ENCODE peak calls at places on chromosomes 11 and 22, in five cellular contexts. V is GM12865, W is Calu3, U is bronchial epithelial cell, Q is endothelial cell. R is an unnamed sample.
A peak's percentile ranks its signal among the peaks of the same experiment; 100 is the strongest.

GRCh38 chr22:34943830-34944229 is 122.1 kb upstream of the ISX start:
- DNase-seq in Q (no peak), U (no peak), W (no peak), V (peak; percentile 20), R (no peak)

GRCh38 chr11:68564261-68564660 is 103.7 kb downstream of the PPP6R3 start:
- DNase-seq in Q (no peak), W (no peak), U (no peak), V (no peak), R (no peak)

GRCh38 chr11:112285918-112286317 is 25.3 kb upstream of the PLET1 start:
- DNase-seq in W (no peak), V (no peak), U (no peak), Q (no peak), R (no peak)

GRCh38 chr11:74822187-74822586 is 73.5 kb downstream of the RNF169 start:
- DNase-seq in U (no peak), W (no peak), V (no peak), Q (no peak), R (no peak)

GRCh38 chr11:101759771-101760450 is 154.9 kb upstream of the CEP126 start:
- DNase-seq in V (no peak), Q (no peak), W (no peak), U (peak; percentile 46), R (no peak)

GRCh38 chr11:47961383-47961782 is 19.0 kb upstream of the PTPRJ start:
- DNase-seq in U (no peak), Q (no peak), W (no peak), V (no peak), R (no peak)

GRCh38 chr11:83816572-83817187 is 530.5 kb upstream of the CCDC90B start:
- DNase-seq in V (peak; percentile 19), U (peak; percentile 28), W (no peak), Q (no peak), R (peak; percentile 14)

GRCh38 chr11:115301029-115301428 is 203.2 kb downstream of the CADM1 start:
- DNase-seq in Q (no peak), U (peak; percentile 30), V (no peak), W (no peak), R (no peak)

GRCh38 chr22:42322562-42322926 is 52.1 kb upstream of the TCF20 start:
- DNase-seq in U (peak; percentile 67), V (no peak), W (no peak), Q (no peak), R (no peak)

DNA sequence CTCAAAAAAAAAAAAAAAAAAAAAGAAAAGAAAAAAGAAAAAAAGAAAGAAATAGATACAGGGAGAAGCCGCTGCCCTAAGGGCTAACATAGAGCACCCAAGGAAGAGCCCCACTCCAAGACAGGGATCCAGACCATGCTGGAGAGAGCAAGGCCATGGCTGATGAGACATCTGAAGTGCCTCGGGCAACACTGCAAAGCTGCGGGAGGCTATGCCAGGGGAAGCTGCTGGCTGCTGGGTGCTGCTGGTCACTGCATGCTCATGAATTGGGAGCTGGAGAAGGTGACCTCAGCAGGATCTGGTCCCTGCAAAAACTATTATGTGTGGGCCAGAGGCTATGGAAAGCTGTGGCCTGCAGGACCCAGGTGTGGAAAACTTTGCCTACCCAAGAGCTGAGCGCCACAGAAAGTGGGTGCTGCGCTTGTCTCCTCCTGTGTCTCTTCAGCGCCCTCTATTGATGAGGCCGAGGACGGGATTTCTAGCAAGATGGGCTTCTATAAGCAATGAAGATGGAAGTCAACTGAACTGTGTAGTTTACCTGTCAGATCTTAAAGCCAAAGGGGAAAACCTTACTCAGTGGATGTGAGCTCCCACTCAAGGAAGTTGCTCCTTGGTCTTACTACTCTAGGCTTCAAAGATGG is 17.3 kb upstream of the SLC29A2 start:
- DNase-seq in V (peak; percentile 82), Q (peak; percentile 72), W (peak; percentile 80), U (peak; percentile 80), R (peak; percentile 68)
- TF ChIP-seq CTCF in V (peak; percentile 83), Q (peak; percentile 48), W (peak; percentile 66), U (peak; percentile 89), R (peak; percentile 77)

DNA sequence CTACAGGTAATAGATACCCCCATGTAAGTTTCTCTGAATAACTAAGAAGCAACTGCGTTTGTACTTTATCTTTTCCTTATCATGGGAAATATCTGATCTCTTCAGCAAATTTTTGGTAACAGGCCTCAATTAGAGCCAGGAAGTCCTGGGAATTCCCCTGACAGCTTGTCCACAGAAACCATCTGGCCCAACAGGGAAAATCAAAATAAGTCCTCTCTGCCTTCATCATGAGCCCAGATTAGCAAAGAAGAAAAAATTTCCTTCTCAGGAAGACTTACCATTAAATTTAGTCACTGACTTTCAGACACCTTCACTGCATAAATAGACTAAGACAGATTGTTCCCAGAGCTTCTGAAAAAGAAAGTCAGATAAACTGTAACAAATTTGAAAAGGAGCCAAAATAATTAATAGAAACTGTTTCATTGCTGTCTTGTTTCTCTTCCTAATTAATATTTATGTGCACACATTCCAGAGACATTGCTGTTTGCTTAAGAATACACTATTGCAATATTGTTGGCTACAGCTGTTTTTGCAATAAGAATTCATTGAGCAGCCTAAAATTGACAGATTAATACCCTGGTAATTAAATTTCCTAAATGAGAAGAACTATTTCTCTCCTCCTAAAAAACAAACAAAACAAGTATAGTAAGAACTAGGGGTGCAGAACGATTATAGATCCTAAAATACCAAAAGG is 278.1 kb upstream of the FAT3 start:
- DNase-seq in W (no peak), Q (no peak), U (no peak), V (no peak), R (no peak)
- TF ChIP-seq CTCF in W (no peak), Q (no peak), U (no peak), V (no peak), R (no peak)

GRCh38 chr11:65482306-65482850 is 16.5 kb upstream of the MALAT1 start:
- DNase-seq in V (no peak), U (no peak), W (no peak), Q (no peak), R (no peak)

GRCh38 chr11:65476632-65477270 is 22.1 kb upstream of the MALAT1 start:
- DNase-seq in U (no peak), V (no peak), W (no peak), Q (no peak), R (peak; percentile 33)

GRCh38 chr11:65478411-65479183 is 20.2 kb upstream of the MALAT1 start:
- DNase-seq in U (no peak), W (no peak), Q (no peak), V (no peak), R (no peak)

GRCh38 chr11:65477271-65478029 is 21.4 kb upstream of the MALAT1 start:
- DNase-seq in V (peak; percentile 96), W (peak; percentile 98), U (peak; percentile 85), Q (peak; percentile 89), R (peak; percentile 93)

DNA sequence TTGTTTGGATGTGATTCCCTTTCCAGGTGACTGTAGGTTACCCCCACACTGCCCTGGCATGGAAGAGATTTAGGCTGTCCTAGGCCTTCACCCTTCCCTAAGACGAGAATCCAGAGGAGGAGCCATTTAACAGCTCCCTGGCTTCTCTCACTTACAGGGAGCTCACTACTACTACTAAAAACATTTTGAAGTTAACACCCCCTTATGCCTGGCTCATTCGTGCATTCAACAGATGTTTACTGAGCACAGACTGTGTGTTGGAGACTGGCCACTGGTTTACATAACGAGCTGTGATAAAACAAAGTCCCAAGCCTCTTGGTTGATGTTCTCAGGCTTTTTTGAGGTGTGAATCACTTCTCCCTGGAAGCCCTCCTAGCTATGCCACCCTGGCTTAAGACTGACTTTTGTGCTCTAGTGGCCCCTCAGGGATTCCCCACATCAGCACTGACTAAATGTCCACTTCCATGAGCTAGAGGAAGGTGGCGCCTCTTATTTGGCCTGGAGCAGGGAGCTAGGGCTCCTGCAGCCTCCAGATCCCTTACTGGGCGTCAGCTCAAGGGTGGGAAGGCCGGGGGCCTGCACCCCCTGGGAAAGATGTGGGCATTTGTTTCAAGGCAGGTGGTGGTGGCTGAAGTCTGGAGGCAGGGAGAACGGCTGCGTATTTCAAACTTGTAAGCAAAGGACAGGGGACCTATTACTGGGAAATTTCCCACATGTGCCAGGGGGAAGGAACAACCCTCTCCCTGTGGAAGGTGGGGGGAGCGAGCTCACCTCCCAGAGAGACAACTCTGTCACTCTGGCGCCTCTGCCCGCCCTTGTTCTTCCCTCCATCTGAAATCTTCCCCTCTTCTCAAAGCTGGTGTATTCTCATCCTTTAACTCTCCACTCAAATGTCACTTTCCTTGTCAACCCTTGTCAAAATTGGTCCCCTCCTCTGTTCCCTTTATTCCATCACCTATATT is 19.4 kb upstream of the MALAT1 start:
- DNase-seq in U (no peak), W (no peak), Q (no peak), V (no peak), R (peak; percentile 22)
- TF ChIP-seq CTCF in U (peak; percentile 48), W (no peak), Q (no peak), V (peak; percentile 1), R (peak; percentile 24)

GRCh38 chr11:120912915-120913314 is 111.0 kb upstream of the TBCEL start:
- DNase-seq in Q (no peak), W (no peak), V (no peak), U (no peak), R (no peak)

GRCh38 chr11:120911943-120912342 is 112.0 kb upstream of the TBCEL start:
- DNase-seq in V (no peak), Q (no peak), W (no peak), U (peak; percentile 13), R (no peak)

GRCh38 chr11:120914021-120914420 is 109.9 kb upstream of the TBCEL start:
- DNase-seq in Q (no peak), V (no peak), W (no peak), U (no peak), R (no peak)

GRCh38 chr11:120909676-120910215 is 114.2 kb upstream of the TBCEL start:
- DNase-seq in W (no peak), V (no peak), Q (no peak), U (peak; percentile 31), R (no peak)

GRCh38 chr11:120912504-120912903 is 111.4 kb upstream of the TBCEL start:
- DNase-seq in W (no peak), Q (no peak), V (peak; percentile 53), U (peak; percentile 52), R (peak; percentile 53)
- TF ChIP-seq CTCF in W (no peak), Q (no peak), V (peak; percentile 28), U (peak; percentile 51), R (peak; percentile 36)

DNA sequence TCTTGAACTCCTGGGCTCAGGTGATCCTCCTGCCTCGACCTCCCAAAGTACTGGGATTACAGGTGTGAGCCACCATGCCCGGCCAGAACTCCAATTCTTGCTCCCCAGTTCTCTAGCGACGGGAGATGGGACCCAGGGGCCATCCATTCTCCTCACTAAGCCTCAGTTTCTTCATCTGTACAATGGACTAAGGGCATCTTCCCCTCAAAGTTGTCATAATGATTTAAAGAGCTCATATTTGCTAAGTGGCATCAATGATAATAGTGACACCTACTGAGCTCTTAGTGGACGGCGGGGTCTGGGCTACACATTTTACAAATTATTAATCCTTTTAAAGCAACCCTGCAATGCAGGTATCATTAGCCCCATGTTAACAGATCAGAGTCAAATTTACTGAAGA is 34.5 kb downstream of the KIAA0930 start:
- DNase-seq in U (no peak), V (no peak), Q (no peak), W (no peak), R (no peak)
- TF ChIP-seq CTCF in U (no peak), V (no peak), Q (no peak), W (no peak), R (no peak)

DNA sequence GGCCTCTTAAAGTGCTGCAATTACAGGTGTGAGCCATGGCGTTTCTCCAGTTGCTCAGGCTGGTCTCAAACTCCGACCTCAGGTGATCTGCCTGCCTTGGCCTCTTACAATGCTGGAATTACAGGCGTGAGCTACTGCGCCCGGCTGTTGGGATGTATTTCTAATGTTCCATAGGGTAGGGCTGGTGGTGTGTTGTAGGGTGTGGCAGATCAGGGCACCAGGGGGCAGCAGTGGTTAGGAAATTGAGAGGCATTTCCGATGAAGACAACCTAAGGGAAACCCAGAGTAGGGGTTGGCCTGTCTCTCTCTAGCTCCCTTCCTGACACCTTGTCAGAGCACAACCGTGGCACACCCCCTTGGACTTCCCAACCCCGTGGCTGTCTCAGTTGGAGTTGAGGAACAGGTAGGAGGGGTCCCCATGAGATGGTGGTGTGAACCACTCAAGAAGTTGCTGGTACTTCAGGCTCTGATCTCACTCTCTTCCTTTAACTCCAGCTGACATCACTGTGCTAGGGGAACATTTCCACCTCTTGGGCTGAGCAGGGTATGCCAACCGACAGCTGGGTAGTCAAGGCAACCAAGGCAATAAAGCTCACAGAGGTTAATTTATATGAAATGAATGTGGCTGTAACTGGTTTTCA is 32.9 kb downstream of the YWHAH start:
- DNase-seq in Q (peak; percentile 86), V (peak; percentile 77), W (peak; percentile 91), U (peak; percentile 62), R (peak; percentile 79)
- TF ChIP-seq CTCF in Q (peak; percentile 67), V (peak; percentile 84), W (peak; percentile 89), U (peak; percentile 75), R (peak; percentile 74)

R was measured in GM10248.